ENCODE peak calls at places on chromosomes 12 and 14, in six cellular contexts. P is endothelial cell, Q is NCI-H1417, V is NCI-H510A treated with DMSO at 0.1 percent for 48 hours, Z is OCI-LY7, E is right cardiac atrium. N is an unnamed sample.

GRCh38 chr12:120709976-120710804 is at the start of gene UNC119B:
- DNase-seq in P (peak), Q (peak), V (peak), Z (peak), E (peak), N (peak)

GRCh38 chr12:102917026-102917787 is at the start of gene PAH:
- DNase-seq in P (no peak), Q (no peak), V (no peak), Z (peak), E (peak), N (no peak)

GRCh38 chr14:28098863-28099262 is 667.7 kb upstream of the FOXG1 start:
- DNase-seq in P (no peak), Q (no peak), V (no peak), Z (no peak), E (no peak), N (no peak)

GRCh38 chr12:14954269-14954668 is 7.1 kb downstream of the ARHGDIB start:
- DNase-seq in P (no peak), Q (peak), V (peak), Z (peak), E (no peak), N (no peak)

GRCh38 chr12:117028254-117028653 is 71.0 kb downstream of the TESC start:
- DNase-seq in P (no peak), Q (peak), V (no peak), Z (no peak), E (no peak), N (no peak)

GRCh38 chr12:49415426-49416040 is 48.3 kb downstream of the SPATS2 start:
- DNase-seq in P (no peak), Q (no peak), V (no peak), Z (no peak), E (no peak), N (no peak)

GRCh38 chr14:93269341-93270068 is 62.4 kb downstream of the UBR7 start:
- DNase-seq in P (no peak), Q (no peak), V (no peak), Z (no peak), E (no peak), N (no peak)

GRCh38 chr14:91228112-91229004 is 16.1 kb downstream of the GPR68 start:
- DNase-seq in P (no peak), Q (no peak), V (no peak), Z (peak), E (peak), N (no peak)

GRCh38 chr12:124938606-124939427 is 24.4 kb upstream of the UBC start:
- DNase-seq in P (peak), Q (no peak), V (no peak), Z (peak), E (peak), N (peak)

GRCh38 chr14:87995500-87996275 is 2.7 kb upstream of the GALC start:
- DNase-seq in P (no peak), Q (no peak), V (no peak), Z (no peak), E (no peak), N (no peak)